ENCODE peak calls at places on chromosome 18, in six cellular contexts. B is SK-N-SH, Z is GM12878, R is K562, X is H1, M is HepG2. A is an unnamed sample.

GRCh38 chr18:44036500-44036899 is 644.2 kb upstream of the SETBP1 start:
- DNase-seq in B (peak; percentile 39), Z (no peak), R (no peak), X (no peak), M (no peak), A (no peak)

GRCh38 chr18:32324173-32324572 is 134.3 kb downstream of the MEP1B start:
- DNase-seq in B (no peak), Z (no peak), R (no peak), X (no peak), M (no peak), A (no peak)

GRCh38 chr18:13501896-13502295 is 224.5 kb downstream of the FAM210A start:
- DNase-seq in B (no peak), Z (peak; percentile 57), R (no peak), X (no peak), M (no peak), A (no peak)

GRCh38 chr18:4181882-4182568 is 273.1 kb downstream of the DLGAP1 start:
- DNase-seq in B (no peak), Z (no peak), R (no peak), X (no peak), M (peak; percentile 51), A (no peak)

GRCh38 chr18:31438402-31438801 is 9.1 kb upstream of the DSG3 start:
- DNase-seq in B (no peak), Z (no peak), R (no peak), X (no peak), M (no peak), A (no peak)

GRCh38 chr18:9419956-9420631 is 55.2 kb upstream of the RALBP1 start:
- DNase-seq in B (no peak), Z (no peak), R (peak; percentile 38), X (no peak), M (no peak), A (no peak)

GRCh38 chr18:79488311-79489047 is 92.7 kb downstream of the NFATC1 start:
- DNase-seq in B (no peak), Z (no peak), R (no peak), X (no peak), M (no peak), A (no peak)

GRCh38 chr18:10681581-10682367 is 155.9 kb downstream of the NAPG start:
- DNase-seq in B (no peak), Z (no peak), R (no peak), X (no peak), M (no peak), A (no peak)

GRCh38 chr18:78601349-78601748 is 378.3 kb upstream of the SALL3 start:
- DNase-seq in B (no peak), Z (no peak), R (peak; percentile 1), X (no peak), M (no peak), A (no peak)

GRCh38 chr18:13658444-13659204 is 67.7 kb downstream of the FAM210A start:
- DNase-seq in B (no peak), Z (no peak), R (no peak), X (no peak), M (no peak), A (no peak)

GRCh38 chr18:598053-598665 is 1.4 kb downstream of the CLUL1 start:
- DNase-seq in B (no peak), Z (no peak), R (no peak), X (no peak), M (no peak), A (no peak)

GRCh38 chr18:78733762-78734613 is 245.6 kb upstream of the SALL3 start:
- DNase-seq in B (no peak), Z (no peak), R (no peak), X (no peak), M (no peak), A (no peak)

GRCh38 chr18:24930974-24931373 is 421.0 kb downstream of the ZNF521 start:
- DNase-seq in B (no peak), Z (no peak), R (no peak), X (no peak), M (peak; percentile 48), A (no peak)

GRCh38 chr18:10285283-10285640 is 169.2 kb upstream of the APCDD1 start:
- DNase-seq in B (no peak), Z (peak; percentile 11), R (no peak), X (no peak), M (no peak), A (no peak)

GRCh38 chr18:7681261-7681660 is 114.1 kb downstream of the PTPRM start:
- DNase-seq in B (no peak), Z (no peak), R (no peak), X (no peak), M (no peak), A (no peak)

GRCh38 chr18:12679183-12679786 is 21.4 kb upstream of the SPIRE1 start:
- DNase-seq in B (no peak), Z (no peak), R (peak; percentile 19), X (no peak), M (no peak), A (no peak)

GRCh38 chr18:59079264-59079972 is 60.3 kb upstream of the SEC11C start:
- DNase-seq in B (no peak), Z (no peak), R (no peak), X (no peak), M (no peak), A (no peak)

GRCh38 chr18:13446581-13447470 is 228.3 kb downstream of the LDLRAD4 start:
- DNase-seq in B (no peak), Z (no peak), R (no peak), X (no peak), M (no peak), A (peak; percentile 8)

GRCh38 chr18:75365837-75366236 is 61.7 kb downstream of the SMIM21 start:
- DNase-seq in B (no peak), Z (no peak), R (no peak), X (no peak), M (no peak), A (no peak)

GRCh38 chr18:75364512-75364911 is 63.0 kb downstream of the SMIM21 start:
- DNase-seq in B (no peak), Z (no peak), R (no peak), X (no peak), M (no peak), A (no peak)

GRCh38 chr18:75362435-75362834 is 65.1 kb downstream of the SMIM21 start:
- DNase-seq in B (no peak), Z (no peak), R (no peak), X (no peak), M (no peak), A (no peak)

GRCh38 chr18:75363446-75364225 is 63.9 kb downstream of the SMIM21 start:
- DNase-seq in B (no peak), Z (no peak), R (no peak), X (no peak), M (no peak), A (no peak)

DNA sequence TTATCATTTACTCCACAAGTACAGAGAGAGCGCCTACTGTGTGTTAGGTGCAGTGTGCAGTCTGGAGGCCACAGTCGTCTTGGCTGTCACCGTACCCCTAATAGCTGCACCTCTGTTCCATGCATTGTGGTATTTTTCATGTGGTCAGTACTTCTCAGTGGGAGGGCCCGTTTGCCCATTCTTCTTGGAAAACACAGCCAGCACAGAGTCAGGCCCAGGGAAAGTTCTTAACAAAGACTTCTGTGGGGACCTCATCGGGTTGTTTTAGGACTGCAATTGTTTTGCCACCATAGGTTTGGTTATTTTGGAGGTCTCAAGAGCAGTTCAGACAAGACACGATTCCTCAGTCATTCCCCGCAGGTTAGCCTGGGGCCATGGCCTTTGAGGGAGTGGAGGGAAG is 62.3 kb downstream of the SMIM21 start:
- DNase-seq in B (no peak), Z (no peak), R (no peak), X (no peak), M (no peak), A (no peak)
- TF ChIP-seq CHD2 in B (no peak), Z (no peak), R (no peak), X (no peak), M (no peak), A (no peak)

GRCh38 chr18:47184419-47185050 is 8.4 kb upstream of the IER3IP1 start:
- DNase-seq in B (no peak), Z (no peak), R (peak; percentile 86), X (no peak), M (peak; percentile 52), A (no peak)

GRCh38 chr18:47175895-47176575 is at the start of gene IER3IP1:
- DNase-seq in B (peak; percentile 91), Z (peak; percentile 27), R (peak; percentile 90), X (peak; percentile 94), M (peak; percentile 83), A (peak; percentile 69)

GRCh38 chr18:47175283-47175894 is 775 bp downstream of the IER3IP1 start:
- DNase-seq in B (no peak), Z (no peak), R (no peak), X (no peak), M (no peak), A (no peak)

DNA sequence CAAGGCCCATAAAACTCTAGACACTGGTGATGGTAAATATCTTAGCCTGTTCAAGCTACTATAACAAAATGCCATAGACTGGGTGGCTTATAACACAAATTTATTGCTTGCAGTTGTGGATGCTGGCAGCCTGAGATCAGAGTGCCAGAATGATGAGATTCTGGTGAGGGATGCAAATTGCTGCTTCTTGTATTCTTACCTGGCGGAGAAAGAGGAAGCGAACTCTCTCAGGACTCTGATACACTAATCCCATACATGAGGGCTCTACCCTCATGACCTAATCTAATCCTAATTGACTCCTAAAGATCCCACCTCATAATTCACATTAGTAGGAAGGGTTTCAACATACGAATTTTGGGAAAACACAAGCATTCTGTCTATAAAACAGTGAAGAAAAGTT is 4.6 kb upstream of the IER3IP1 start:
- DNase-seq in B (no peak), Z (no peak), R (no peak), X (no peak), M (no peak), A (no peak)
- TF ChIP-seq EP300 in B (no peak), Z (no peak), R (no peak), X (no peak), M (no peak), A (no peak)

GRCh38 chr18:57210101-57210661 is 63.3 kb downstream of the BOD1L2 start:
- DNase-seq in B (no peak), Z (no peak), R (peak; percentile 12), X (peak; percentile 63), M (peak; percentile 45), A (peak; percentile 66)
- TF ChIP-seq CHD2 in B (no peak), Z (no peak), R (no peak), X (no peak), M (no peak), A (no peak)

GRCh38 chr18:35507623-35508022 is 9.9 kb upstream of the INO80C start:
- DNase-seq in B (no peak), Z (no peak), R (peak; percentile 40), X (peak; percentile 6), M (peak; percentile 36), A (no peak)
- TF ChIP-seq EP300 in B (no peak), Z (no peak), R (no peak), X (no peak), M (no peak), A (no peak)

GRCh38 chr18:41745166-41746049 is 209.6 kb upstream of the PIK3C3 start:
- DNase-seq in B (peak; percentile 71), Z (no peak), R (peak; percentile 3), X (peak; percentile 73), M (peak; percentile 21), A (peak; percentile 4)
- TF ChIP-seq CHD2 in B (no peak), Z (no peak), R (no peak), X (no peak), M (no peak), A (no peak)